ENCODE peak calls at places on chromosomes 16 and 17, in nine cellular contexts. One of them, this sample, is unnamed.

GRCh38 chr17:5405400-5405799 is 14.1 kb downstream of the NUP88 start:
- DNase-seq in NCI-H1048: no peak
- DNase-seq in hippocampal formation: no peak
- DNase-seq in SHP77: no peak
- DNase-seq in naive thymus-derived CD4-positive, alpha-beta T cell: no peak
- DNase-seq in RWPE1: no peak
- DNase-seq in posterior vena cava: no peak
- DNase-seq in T-cell: no peak
- DNase-seq in stimulated activated CD4-positive, alpha-beta T cell treated with anti-CD3 and anti-CD28 coated beads, Interleukin-1b, Interleukin-23, amount 100 ng/mL, for 24 hours: no peak
- DNase-seq in this sample: no peak

GRCh38 chr16:89546781-89547180 is 13.7 kb upstream of the RPL13 start:
- DNase-seq in hippocampal formation: no peak
- DNase-seq in SHP77: no peak
- DNase-seq in RWPE1: no peak
- DNase-seq in naive thymus-derived CD4-positive, alpha-beta T cell: no peak
- DNase-seq in NCI-H1048: no peak
- DNase-seq in posterior vena cava: peak
- DNase-seq in stimulated activated CD4-positive, alpha-beta T cell treated with anti-CD3 and anti-CD28 coated beads, Interleukin-1b, Interleukin-23, amount 100 ng/mL, for 24 hours: no peak
- DNase-seq in T-cell: no peak
- DNase-seq in this sample: no peak

GRCh38 chr16:35207059-35207999 is 1747.9 kb downstream of the TP53TG3F start:
- DNase-seq in SHP77: peak
- DNase-seq in NCI-H1048: no peak
- DNase-seq in T-cell: no peak
- DNase-seq in RWPE1: no peak
- DNase-seq in posterior vena cava: no peak
- DNase-seq in hippocampal formation: no peak
- DNase-seq in stimulated activated CD4-positive, alpha-beta T cell treated with anti-CD3 and anti-CD28 coated beads, Interleukin-1b, Interleukin-23, amount 100 ng/mL, for 24 hours: no peak
- DNase-seq in naive thymus-derived CD4-positive, alpha-beta T cell: no peak
- DNase-seq in this sample: no peak

GRCh38 chr16:47854737-47855136 is 301.1 kb downstream of the ABCC12 start:
- DNase-seq in hippocampal formation: no peak
- DNase-seq in SHP77: no peak
- DNase-seq in stimulated activated CD4-positive, alpha-beta T cell treated with anti-CD3 and anti-CD28 coated beads, Interleukin-1b, Interleukin-23, amount 100 ng/mL, for 24 hours: no peak
- DNase-seq in T-cell: no peak
- DNase-seq in RWPE1: no peak
- DNase-seq in NCI-H1048: no peak
- DNase-seq in posterior vena cava: no peak
- DNase-seq in naive thymus-derived CD4-positive, alpha-beta T cell: no peak
- DNase-seq in this sample: no peak

GRCh38 chr17:79517812-79518211 is 93.0 kb downstream of the RBFOX3 start:
- DNase-seq in RWPE1: no peak
- DNase-seq in T-cell: no peak
- DNase-seq in naive thymus-derived CD4-positive, alpha-beta T cell: no peak
- DNase-seq in stimulated activated CD4-positive, alpha-beta T cell treated with anti-CD3 and anti-CD28 coated beads, Interleukin-1b, Interleukin-23, amount 100 ng/mL, for 24 hours: no peak
- DNase-seq in SHP77: no peak
- DNase-seq in hippocampal formation: no peak
- DNase-seq in posterior vena cava: no peak
- DNase-seq in NCI-H1048: no peak
- DNase-seq in this sample: no peak

GRCh38 chr17:19672009-19672837 is 23.7 kb downstream of the ALDH3A2 start:
- DNase-seq in SHP77: no peak
- DNase-seq in T-cell: no peak
- DNase-seq in hippocampal formation: peak
- DNase-seq in RWPE1: no peak
- DNase-seq in stimulated activated CD4-positive, alpha-beta T cell treated with anti-CD3 and anti-CD28 coated beads, Interleukin-1b, Interleukin-23, amount 100 ng/mL, for 24 hours: no peak
- DNase-seq in NCI-H1048: no peak
- DNase-seq in naive thymus-derived CD4-positive, alpha-beta T cell: no peak
- DNase-seq in posterior vena cava: no peak
- DNase-seq in this sample: no peak

GRCh38 chr16:69662901-69663300 is 63.5 kb downstream of the NQO1 start:
- DNase-seq in stimulated activated CD4-positive, alpha-beta T cell treated with anti-CD3 and anti-CD28 coated beads, Interleukin-1b, Interleukin-23, amount 100 ng/mL, for 24 hours: no peak
- DNase-seq in posterior vena cava: no peak
- DNase-seq in hippocampal formation: no peak
- DNase-seq in NCI-H1048: no peak
- DNase-seq in naive thymus-derived CD4-positive, alpha-beta T cell: no peak
- DNase-seq in T-cell: no peak
- DNase-seq in SHP77: no peak
- DNase-seq in RWPE1: no peak
- DNase-seq in this sample: no peak

GRCh38 chr17:39782980-39783379 is 45.2 kb downstream of the GRB7 start:
- DNase-seq in hippocampal formation: no peak
- DNase-seq in naive thymus-derived CD4-positive, alpha-beta T cell: no peak
- DNase-seq in NCI-H1048: no peak
- DNase-seq in SHP77: no peak
- DNase-seq in T-cell: no peak
- DNase-seq in stimulated activated CD4-positive, alpha-beta T cell treated with anti-CD3 and anti-CD28 coated beads, Interleukin-1b, Interleukin-23, amount 100 ng/mL, for 24 hours: no peak
- DNase-seq in RWPE1: no peak
- DNase-seq in posterior vena cava: no peak
- DNase-seq in this sample: no peak

GRCh38 chr17:68327823-68328557 is 36.7 kb downstream of the ARSG start:
- DNase-seq in stimulated activated CD4-positive, alpha-beta T cell treated with anti-CD3 and anti-CD28 coated beads, Interleukin-1b, Interleukin-23, amount 100 ng/mL, for 24 hours: no peak
- DNase-seq in hippocampal formation: no peak
- DNase-seq in naive thymus-derived CD4-positive, alpha-beta T cell: no peak
- DNase-seq in T-cell: no peak
- DNase-seq in NCI-H1048: no peak
- DNase-seq in RWPE1: no peak
- DNase-seq in posterior vena cava: no peak
- DNase-seq in SHP77: no peak
- DNase-seq in this sample: no peak

GRCh38 chr16:23905027-23905426 is 69.2 kb downstream of the PRKCB start:
- DNase-seq in T-cell: no peak
- DNase-seq in posterior vena cava: peak
- DNase-seq in RWPE1: peak
- DNase-seq in SHP77: no peak
- DNase-seq in hippocampal formation: no peak
- DNase-seq in stimulated activated CD4-positive, alpha-beta T cell treated with anti-CD3 and anti-CD28 coated beads, Interleukin-1b, Interleukin-23, amount 100 ng/mL, for 24 hours: no peak
- DNase-seq in naive thymus-derived CD4-positive, alpha-beta T cell: no peak
- DNase-seq in NCI-H1048: no peak
- DNase-seq in this sample: peak

GRCh38 chr17:74758846-74759163 is 10.4 kb downstream of the NHERF1 start:
- DNase-seq in stimulated activated CD4-positive, alpha-beta T cell treated with anti-CD3 and anti-CD28 coated beads, Interleukin-1b, Interleukin-23, amount 100 ng/mL, for 24 hours: no peak
- DNase-seq in NCI-H1048: no peak
- DNase-seq in naive thymus-derived CD4-positive, alpha-beta T cell: no peak
- DNase-seq in hippocampal formation: no peak
- DNase-seq in RWPE1: peak
- DNase-seq in posterior vena cava: no peak
- DNase-seq in T-cell: no peak
- DNase-seq in SHP77: no peak
- DNase-seq in this sample: no peak

GRCh38 chr17:69268442-69269068 is 39.9 kb upstream of the ABCA10 start:
- DNase-seq in SHP77: no peak
- DNase-seq in stimulated activated CD4-positive, alpha-beta T cell treated with anti-CD3 and anti-CD28 coated beads, Interleukin-1b, Interleukin-23, amount 100 ng/mL, for 24 hours: no peak
- DNase-seq in naive thymus-derived CD4-positive, alpha-beta T cell: no peak
- DNase-seq in hippocampal formation: no peak
- DNase-seq in RWPE1: no peak
- DNase-seq in NCI-H1048: no peak
- DNase-seq in T-cell: no peak
- DNase-seq in posterior vena cava: no peak
- DNase-seq in this sample: no peak

GRCh38 chr16:75861981-75862380 is 135.7 kb upstream of the CPHXL start:
- DNase-seq in NCI-H1048: no peak
- DNase-seq in stimulated activated CD4-positive, alpha-beta T cell treated with anti-CD3 and anti-CD28 coated beads, Interleukin-1b, Interleukin-23, amount 100 ng/mL, for 24 hours: no peak
- DNase-seq in naive thymus-derived CD4-positive, alpha-beta T cell: no peak
- DNase-seq in RWPE1: no peak
- DNase-seq in T-cell: no peak
- DNase-seq in posterior vena cava: no peak
- DNase-seq in hippocampal formation: no peak
- DNase-seq in SHP77: no peak
- DNase-seq in this sample: no peak

GRCh38 chr17:37802712-37803416 is 58.0 kb upstream of the HNF1B start:
- DNase-seq in naive thymus-derived CD4-positive, alpha-beta T cell: no peak
- DNase-seq in T-cell: no peak
- DNase-seq in hippocampal formation: no peak
- DNase-seq in SHP77: no peak
- DNase-seq in RWPE1: no peak
- DNase-seq in stimulated activated CD4-positive, alpha-beta T cell treated with anti-CD3 and anti-CD28 coated beads, Interleukin-1b, Interleukin-23, amount 100 ng/mL, for 24 hours: no peak
- DNase-seq in posterior vena cava: no peak
- DNase-seq in NCI-H1048: no peak
- DNase-seq in this sample: no peak

GRCh38 chr16:25750489-25750888 is 58.7 kb downstream of the HS3ST4 start:
- DNase-seq in SHP77: no peak
- DNase-seq in posterior vena cava: no peak
- DNase-seq in T-cell: no peak
- DNase-seq in stimulated activated CD4-positive, alpha-beta T cell treated with anti-CD3 and anti-CD28 coated beads, Interleukin-1b, Interleukin-23, amount 100 ng/mL, for 24 hours: no peak
- DNase-seq in naive thymus-derived CD4-positive, alpha-beta T cell: no peak
- DNase-seq in hippocampal formation: peak
- DNase-seq in RWPE1: no peak
- DNase-seq in NCI-H1048: no peak
- DNase-seq in this sample: no peak

GRCh38 chr16:11603331-11603750 is 16.6 kb upstream of the LITAF start:
- DNase-seq in NCI-H1048: no peak
- DNase-seq in RWPE1: no peak
- DNase-seq in T-cell: no peak
- DNase-seq in posterior vena cava: peak
- DNase-seq in SHP77: no peak
- DNase-seq in naive thymus-derived CD4-positive, alpha-beta T cell: no peak
- DNase-seq in stimulated activated CD4-positive, alpha-beta T cell treated with anti-CD3 and anti-CD28 coated beads, Interleukin-1b, Interleukin-23, amount 100 ng/mL, for 24 hours: no peak
- DNase-seq in hippocampal formation: no peak
- DNase-seq in this sample: no peak

GRCh38 chr16:83433201-83433600 is 374.6 kb upstream of the HSBP1 start:
- DNase-seq in NCI-H1048: no peak
- DNase-seq in hippocampal formation: no peak
- DNase-seq in RWPE1: no peak
- DNase-seq in stimulated activated CD4-positive, alpha-beta T cell treated with anti-CD3 and anti-CD28 coated beads, Interleukin-1b, Interleukin-23, amount 100 ng/mL, for 24 hours: no peak
- DNase-seq in posterior vena cava: no peak
- DNase-seq in SHP77: no peak
- DNase-seq in naive thymus-derived CD4-positive, alpha-beta T cell: no peak
- DNase-seq in T-cell: no peak
- DNase-seq in this sample: no peak

GRCh38 chr16:30949655-30950515 is 1.0 kb downstream of the ORAI3 start:
- DNase-seq in SHP77: peak
- DNase-seq in naive thymus-derived CD4-positive, alpha-beta T cell: peak
- DNase-seq in T-cell: no peak
- DNase-seq in stimulated activated CD4-positive, alpha-beta T cell treated with anti-CD3 and anti-CD28 coated beads, Interleukin-1b, Interleukin-23, amount 100 ng/mL, for 24 hours: no peak
- DNase-seq in posterior vena cava: peak
- DNase-seq in RWPE1: peak
- DNase-seq in NCI-H1048: no peak
- DNase-seq in hippocampal formation: no peak
- DNase-seq in this sample: peak

GRCh38 chr17:17921192-17922082 is 50.8 kb downstream of the TOM1L2 start:
- DNase-seq in hippocampal formation: peak
- DNase-seq in posterior vena cava: no peak
- DNase-seq in NCI-H1048: no peak
- DNase-seq in RWPE1: peak
- DNase-seq in naive thymus-derived CD4-positive, alpha-beta T cell: no peak
- DNase-seq in SHP77: no peak
- DNase-seq in stimulated activated CD4-positive, alpha-beta T cell treated with anti-CD3 and anti-CD28 coated beads, Interleukin-1b, Interleukin-23, amount 100 ng/mL, for 24 hours: no peak
- DNase-seq in T-cell: no peak
- DNase-seq in this sample: peak

GRCh38 chr17:45841883-45842525 is 2.7 kb upstream of the SPPL2C start:
- DNase-seq in NCI-H1048: no peak
- DNase-seq in SHP77: peak
- DNase-seq in T-cell: no peak
- DNase-seq in hippocampal formation: no peak
- DNase-seq in stimulated activated CD4-positive, alpha-beta T cell treated with anti-CD3 and anti-CD28 coated beads, Interleukin-1b, Interleukin-23, amount 100 ng/mL, for 24 hours: no peak
- DNase-seq in naive thymus-derived CD4-positive, alpha-beta T cell: no peak
- DNase-seq in RWPE1: peak
- DNase-seq in posterior vena cava: no peak
- DNase-seq in this sample: peak

GRCh38 chr17:75601057-75601987 is 13.7 kb downstream of the MYO15B start:
- DNase-seq in posterior vena cava: no peak
- DNase-seq in T-cell: peak
- DNase-seq in SHP77: peak
- DNase-seq in hippocampal formation: no peak
- DNase-seq in NCI-H1048: peak
- DNase-seq in RWPE1: peak
- DNase-seq in stimulated activated CD4-positive, alpha-beta T cell treated with anti-CD3 and anti-CD28 coated beads, Interleukin-1b, Interleukin-23, amount 100 ng/mL, for 24 hours: peak
- DNase-seq in naive thymus-derived CD4-positive, alpha-beta T cell: peak
- DNase-seq in this sample: peak

GRCh38 chr17:79296290-79296689 is 221.7 kb downstream of the ENGASE start:
- DNase-seq in stimulated activated CD4-positive, alpha-beta T cell treated with anti-CD3 and anti-CD28 coated beads, Interleukin-1b, Interleukin-23, amount 100 ng/mL, for 24 hours: no peak
- DNase-seq in naive thymus-derived CD4-positive, alpha-beta T cell: no peak
- DNase-seq in posterior vena cava: no peak
- DNase-seq in T-cell: no peak
- DNase-seq in NCI-H1048: no peak
- DNase-seq in SHP77: no peak
- DNase-seq in hippocampal formation: no peak
- DNase-seq in RWPE1: no peak
- DNase-seq in this sample: no peak

GRCh38 chr17:61451538-61452300 is 503 bp upstream of the TBX4 start:
- DNase-seq in RWPE1: no peak
- DNase-seq in stimulated activated CD4-positive, alpha-beta T cell treated with anti-CD3 and anti-CD28 coated beads, Interleukin-1b, Interleukin-23, amount 100 ng/mL, for 24 hours: no peak
- DNase-seq in SHP77: no peak
- DNase-seq in naive thymus-derived CD4-positive, alpha-beta T cell: no peak
- DNase-seq in hippocampal formation: no peak
- DNase-seq in T-cell: no peak
- DNase-seq in NCI-H1048: no peak
- DNase-seq in posterior vena cava: no peak
- DNase-seq in this sample: no peak

This sample was measured in cerebellar cortex.